ENCODE peak calls at places on chromosome 15, in nine cellular contexts. S, Q, C, G, Z, H, P, R and D are unnamed samples.

GRCh38 chr15:44010114-44010513 is 183.3 kb downstream of the WDR76 start:
- DNase-seq in S (peak), Q (no peak), C (no peak), G (no peak), Z (no peak), H (no peak), P (no peak), R (no peak), D (peak)

GRCh38 chr15:95323798-95324197 is 1006.7 kb upstream of the NR2F2 start:
- DNase-seq in S (no peak), Q (no peak), C (no peak), G (no peak), Z (no peak), H (peak), P (no peak), R (no peak), D (no peak)

GRCh38 chr15:101451886-101452285 is 37.6 kb downstream of the PCSK6 start:
- DNase-seq in S (no peak), Q (no peak), C (no peak), G (no peak), Z (no peak), H (no peak), P (no peak), R (no peak), D (no peak)

GRCh38 chr15:39583586-39584265 is 2.8 kb downstream of the THBS1 start:
- DNase-seq in S (peak), Q (no peak), C (peak), G (no peak), Z (peak), H (no peak), P (no peak), R (no peak), D (no peak)

GRCh38 chr15:63553388-63553791 is 43.8 kb upstream of the FBXL22 start:
- DNase-seq in S (peak), Q (no peak), C (peak), G (no peak), Z (peak), H (no peak), P (no peak), R (no peak), D (peak)

GRCh38 chr15:26081758-26082068 is 218.6 kb upstream of the ATP10A start:
- DNase-seq in S (no peak), Q (no peak), C (peak), G (no peak), Z (no peak), H (no peak), P (no peak), R (no peak), D (no peak)

GRCh38 chr15:101045236-101045646 is 126.1 kb downstream of the LRRK1 start:
- DNase-seq in S (peak), Q (no peak), C (no peak), G (peak), Z (no peak), H (peak), P (no peak), R (peak), D (no peak)

GRCh38 chr15:42710662-42711061 is 26.3 kb downstream of the CDAN1 start:
- DNase-seq in S (no peak), Q (no peak), C (no peak), G (no peak), Z (no peak), H (no peak), P (no peak), R (no peak), D (no peak)

GRCh38 chr15:82159922-82160321 is 102.6 kb downstream of the EFL1 start:
- DNase-seq in S (peak), Q (no peak), C (peak), G (no peak), Z (peak), H (no peak), P (no peak), R (no peak), D (peak)

GRCh38 chr15:27696530-27696929 is 402.6 kb downstream of the OCA2 start:
- DNase-seq in S (no peak), Q (no peak), C (no peak), G (no peak), Z (no peak), H (no peak), P (no peak), R (no peak), D (no peak)

GRCh38 chr15:92747047-92747446 is 91.5 kb upstream of the FAM174B start:
- DNase-seq in S (no peak), Q (no peak), C (peak), G (no peak), Z (no peak), H (no peak), P (no peak), R (no peak), D (no peak)

GRCh38 chr15:83602021-83602420 is 51.9 kb upstream of the ADAMTSL3 start:
- DNase-seq in S (no peak), Q (no peak), C (no peak), G (no peak), Z (no peak), H (no peak), P (no peak), R (no peak), D (no peak)

GRCh38 chr15:33618300-33618699 is 307.5 kb downstream of the RYR3 start:
- DNase-seq in S (no peak), Q (no peak), C (no peak), G (no peak), Z (no peak), H (no peak), P (no peak), R (no peak), D (peak)

GRCh38 chr15:55789066-55789660 is 46.2 kb upstream of the PRTG start:
- DNase-seq in S (no peak), Q (no peak), C (peak), G (no peak), Z (no peak), H (peak), P (no peak), R (no peak), D (no peak)

GRCh38 chr15:85974348-85974705 is 105.3 kb upstream of the AGBL1 start:
- DNase-seq in S (no peak), Q (no peak), C (no peak), G (no peak), Z (no peak), H (no peak), P (no peak), R (no peak), D (no peak)

GRCh38 chr15:27706300-27706699 is 392.8 kb downstream of the OCA2 start:
- DNase-seq in S (no peak), Q (no peak), C (no peak), G (no peak), Z (no peak), H (no peak), P (no peak), R (no peak), D (no peak)

GRCh38 chr15:70495988-70496387 is 267.4 kb downstream of the UACA start:
- DNase-seq in S (no peak), Q (no peak), C (no peak), G (peak), Z (no peak), H (no peak), P (no peak), R (no peak), D (no peak)

GRCh38 chr15:32718822-32719716 is 1.3 kb downstream of the GREM1 start:
- DNase-seq in S (no peak), Q (no peak), C (peak), G (no peak), Z (no peak), H (no peak), P (no peak), R (no peak), D (no peak)

GRCh38 chr15:25249236-25250010 is 189.4 kb downstream of the UBE3A start:
- DNase-seq in S (no peak), Q (peak), C (no peak), G (peak), Z (no peak), H (no peak), P (no peak), R (no peak), D (no peak)

GRCh38 chr15:66841953-66842681 is 140.1 kb downstream of the SMAD6 start:
- DNase-seq in S (peak), Q (peak), C (peak), G (peak), Z (peak), H (peak), P (peak), R (peak), D (peak)

GRCh38 chr15:66843581-66843980 is 141.5 kb downstream of the SMAD6 start:
- DNase-seq in S (no peak), Q (no peak), C (no peak), G (peak), Z (no peak), H (no peak), P (no peak), R (no peak), D (no peak)

GRCh38 chr15:66844747-66845145 is 142.7 kb downstream of the SMAD6 start:
- DNase-seq in S (no peak), Q (no peak), C (no peak), G (no peak), Z (no peak), H (no peak), P (no peak), R (no peak), D (no peak)

GRCh38 chr15:66844041-66844746 is 142.2 kb downstream of the SMAD6 start:
- DNase-seq in S (no peak), Q (no peak), C (no peak), G (peak), Z (no peak), H (no peak), P (no peak), R (no peak), D (no peak)

GRCh38 chr15:66842710-66843441 is 140.8 kb downstream of the SMAD6 start:
- DNase-seq in S (peak), Q (peak), C (peak), G (peak), Z (no peak), H (peak), P (peak), R (no peak), D (no peak)
- H3K4me3 ChIP-seq in S (peak), Q (peak), C (peak), G (peak), Z (peak), H (peak), P (peak), R (peak), D (peak)

GRCh38 chr15:74815961-74816360 is 3.3 kb downstream of the LMAN1L start:
- DNase-seq in S (no peak), Q (no peak), C (no peak), G (no peak), Z (no peak), H (no peak), P (no peak), R (no peak), D (no peak)

GRCh38 chr15:74816624-74817369 is 4.2 kb downstream of the LMAN1L start:
- DNase-seq in S (no peak), Q (no peak), C (peak), G (no peak), Z (no peak), H (no peak), P (no peak), R (no peak), D (no peak)

GRCh38 chr15:74815121-74815933 is 2.7 kb downstream of the LMAN1L start:
- DNase-seq in S (no peak), Q (no peak), C (no peak), G (no peak), Z (no peak), H (peak), P (no peak), R (no peak), D (no peak)

GRCh38 chr15:74820056-74820455 is 6.4 kb upstream of the CPLX3 start:
- DNase-seq in S (no peak), Q (no peak), C (no peak), G (no peak), Z (no peak), H (no peak), P (no peak), R (no peak), D (no peak)

DNA sequence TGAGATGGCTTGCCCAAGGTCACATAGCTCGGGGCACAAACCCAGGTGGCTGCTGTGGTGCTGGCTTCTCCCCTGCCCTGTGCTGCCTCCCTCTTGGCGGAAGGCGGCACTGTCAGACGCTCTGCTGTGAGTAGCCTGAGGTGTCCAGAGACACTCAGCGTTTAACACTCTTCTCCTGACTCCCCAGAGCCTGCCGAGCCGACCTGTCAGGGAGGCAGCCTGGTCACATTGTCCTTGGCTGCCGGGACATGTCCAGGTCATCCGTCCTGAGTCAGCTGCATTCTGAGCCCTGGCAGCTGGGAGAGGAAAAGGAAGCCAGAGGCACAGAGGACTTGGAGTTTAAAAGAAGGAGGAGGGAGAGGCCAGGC is 4.7 kb downstream of the LMAN1L start:
- DNase-seq in S (peak), Q (peak), C (no peak), G (no peak), Z (no peak), H (peak), P (no peak), R (no peak), D (no peak)
- TF ChIP-seq CTCF in S (peak), Q (peak), C (no peak), G (no peak), Z (peak), H (no peak), P (no peak), R (no peak), D (peak)

GRCh38 chr15:68298336-68298735 is 20.8 kb downstream of the FEM1B start:
- DNase-seq in S (no peak), Q (no peak), C (no peak), G (no peak), Z (no peak), H (no peak), P (no peak), R (no peak), D (no peak)
- H3K4me3 ChIP-seq in S (no peak), Q (no peak), C (no peak), G (peak), Z (no peak), H (peak), P (no peak), R (no peak), D (no peak)

DNA sequence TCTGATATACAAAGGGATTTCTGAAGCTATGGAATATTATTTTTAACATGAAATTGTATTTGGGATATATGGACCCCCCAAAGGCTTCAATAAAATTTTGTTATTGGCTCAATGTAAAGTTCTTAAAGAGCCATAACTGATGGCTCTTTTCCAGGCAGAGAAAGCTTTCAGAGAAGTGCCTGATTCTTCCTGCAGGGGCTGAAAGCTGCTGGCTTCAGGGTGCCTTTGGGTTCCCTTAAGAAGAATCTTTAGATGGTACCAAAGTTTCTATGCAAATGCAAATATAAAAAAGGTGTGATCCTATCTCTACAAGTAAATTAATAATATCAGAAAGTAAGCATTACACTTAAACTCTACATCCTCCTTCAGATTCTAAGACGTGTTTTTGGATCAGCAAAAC is 72.6 kb downstream of the NR2F2 start:
- DNase-seq in S (no peak), Q (no peak), C (no peak), G (no peak), Z (no peak), H (no peak), P (no peak), R (no peak), D (no peak)
- TF ChIP-seq CTCF in S (no peak), Q (no peak), C (peak), G (no peak), Z (no peak), H (no peak), P (no peak), R (no peak), D (no peak)

GRCh38 chr15:77667835-77668234 is 35.1 kb upstream of the LINGO1 start:
- DNase-seq in S (no peak), Q (no peak), C (no peak), G (no peak), Z (no peak), H (no peak), P (no peak), R (no peak), D (no peak)

GRCh38 chr15:77667351-77667750 is 34.6 kb upstream of the LINGO1 start:
- DNase-seq in S (no peak), Q (no peak), C (no peak), G (no peak), Z (no peak), H (no peak), P (no peak), R (no peak), D (no peak)

GRCh38 chr15:77664428-77664827 is 31.7 kb upstream of the LINGO1 start:
- DNase-seq in S (no peak), Q (no peak), C (peak), G (no peak), Z (no peak), H (no peak), P (no peak), R (no peak), D (no peak)

GRCh38 chr15:77666296-77666660 is 33.6 kb upstream of the LINGO1 start:
- DNase-seq in S (no peak), Q (no peak), C (no peak), G (no peak), Z (no peak), H (no peak), P (no peak), R (no peak), D (no peak)

DNA sequence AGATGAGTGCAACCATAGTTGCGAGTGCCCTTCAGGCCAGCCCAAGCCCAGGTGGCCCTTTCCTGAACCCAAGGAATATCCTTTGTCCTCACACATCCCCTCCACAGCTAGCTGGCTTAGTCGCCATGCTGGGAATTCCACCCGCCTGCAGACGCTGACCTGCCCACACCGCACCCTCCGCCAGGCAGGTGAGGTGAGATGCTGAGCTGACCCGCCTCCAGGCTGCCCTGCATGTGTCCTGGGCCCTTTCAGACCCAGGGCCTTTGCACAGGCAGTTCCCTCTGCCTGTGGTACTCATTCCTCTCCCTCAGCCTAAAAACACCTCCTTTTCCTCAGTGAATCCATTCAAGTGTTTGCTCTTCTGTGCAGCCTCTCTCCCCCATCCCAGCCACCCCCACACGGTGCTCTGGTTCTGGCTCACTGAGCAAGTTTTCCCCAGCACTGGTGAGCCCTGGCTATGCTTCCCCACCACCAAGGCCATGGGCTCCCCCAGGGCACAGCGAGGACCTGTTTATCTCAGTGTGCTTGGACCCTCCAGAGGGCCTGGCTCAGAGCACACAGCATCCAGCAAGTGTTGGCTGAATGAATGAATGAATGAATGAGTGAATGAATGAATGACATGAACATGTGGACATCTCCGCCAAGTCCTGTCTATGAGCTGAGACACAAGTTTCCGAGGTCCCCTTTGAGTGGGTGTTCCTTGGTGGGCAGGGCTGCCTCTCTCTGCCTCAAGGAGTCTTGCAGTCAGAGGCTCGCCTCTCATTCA is 33.0 kb upstream of the LINGO1 start:
- DNase-seq in S (no peak), Q (no peak), C (no peak), G (no peak), Z (no peak), H (no peak), P (no peak), R (no peak), D (no peak)
- H3K4me3 ChIP-seq in S (no peak), Q (no peak), C (no peak), G (no peak), Z (no peak), H (no peak), P (no peak), R (no peak), D (no peak)

GRCh38 chr15:68279779-68280745 is 2.5 kb downstream of the FEM1B start:
- DNase-seq in S (no peak), Q (peak), C (peak), G (no peak), Z (no peak), H (no peak), P (no peak), R (no peak), D (no peak)

GRCh38 chr15:68277131-68277604 is 377 bp upstream of the FEM1B start:
- DNase-seq in S (peak), Q (peak), C (peak), G (no peak), Z (no peak), H (peak), P (no peak), R (peak), D (peak)

GRCh38 chr15:68277605-68278344 is at the start of gene FEM1B:
- DNase-seq in S (peak), Q (peak), C (peak), G (peak), Z (peak), H (peak), P (peak), R (peak), D (peak)

GRCh38 chr15:68279218-68279533 is 1.6 kb downstream of the FEM1B start:
- DNase-seq in S (no peak), Q (no peak), C (no peak), G (no peak), Z (no peak), H (no peak), P (no peak), R (no peak), D (no peak)

GRCh38 chr15:68278345-68279217 is 1.0 kb downstream of the FEM1B start:
- DNase-seq in S (peak), Q (peak), C (no peak), G (no peak), Z (no peak), H (no peak), P (no peak), R (peak), D (no peak)
- TF ChIP-seq CTCF in S (peak), Q (no peak), C (peak), G (no peak), Z (peak), H (no peak), P (no peak), R (no peak), D (no peak)

GRCh38 chr15:75044258-75044878 is 21.0 kb downstream of the PPCDC start:
- DNase-seq in S (no peak), Q (no peak), C (no peak), G (no peak), Z (no peak), H (no peak), P (no peak), R (no peak), D (no peak)

GRCh38 chr15:75045332-75046015 is 22.1 kb downstream of the PPCDC start:
- DNase-seq in S (no peak), Q (no peak), C (no peak), G (no peak), Z (no peak), H (no peak), P (no peak), R (no peak), D (no peak)

GRCh38 chr15:75038948-75039533 is 15.7 kb downstream of the PPCDC start:
- DNase-seq in S (no peak), Q (no peak), C (no peak), G (no peak), Z (no peak), H (no peak), P (no peak), R (no peak), D (no peak)

GRCh38 chr15:75042730-75043508 is 19.5 kb downstream of the PPCDC start:
- DNase-seq in S (peak), Q (peak), C (peak), G (peak), Z (no peak), H (peak), P (peak), R (peak), D (no peak)

GRCh38 chr15:75043509-75044257 is 20.3 kb downstream of the PPCDC start:
- DNase-seq in S (peak), Q (peak), C (no peak), G (peak), Z (peak), H (peak), P (peak), R (peak), D (peak)
- H3K4me3 ChIP-seq in S (no peak), Q (peak), C (no peak), G (peak), Z (no peak), H (peak), P (peak), R (peak), D (no peak)

GRCh38 chr15:90934949-90935751 is at the start of gene UNC45A:
- DNase-seq in S (peak), Q (peak), C (peak), G (peak), Z (no peak), H (peak), P (peak), R (peak), D (no peak)
- TF ChIP-seq CTCF in S (no peak), Q (no peak), C (no peak), G (no peak), Z (no peak), H (no peak), P (no peak), R (no peak), D (no peak)

GRCh38 chr15:67746022-67746421 is 79.3 kb upstream of the SKOR1 start:
- DNase-seq in S (peak), Q (no peak), C (no peak), G (no peak), Z (no peak), H (no peak), P (no peak), R (no peak), D (no peak)

GRCh38 chr15:67745059-67745993 is 80.0 kb upstream of the SKOR1 start:
- DNase-seq in S (peak), Q (no peak), C (no peak), G (no peak), Z (no peak), H (no peak), P (no peak), R (no peak), D (no peak)

GRCh38 chr15:67750371-67750770 is 74.9 kb upstream of the SKOR1 start:
- DNase-seq in S (no peak), Q (no peak), C (peak), G (no peak), Z (no peak), H (no peak), P (no peak), R (no peak), D (no peak)

GRCh38 chr15:67746450-67746849 is 78.9 kb upstream of the SKOR1 start:
- DNase-seq in S (no peak), Q (no peak), C (peak), G (no peak), Z (no peak), H (no peak), P (no peak), R (no peak), D (no peak)

GRCh38 chr15:67747949-67748348 is 77.4 kb upstream of the SKOR1 start:
- DNase-seq in S (no peak), Q (no peak), C (no peak), G (no peak), Z (no peak), H (no peak), P (no peak), R (no peak), D (no peak)
- H3K4me3 ChIP-seq in S (no peak), Q (no peak), C (no peak), G (no peak), Z (no peak), H (no peak), P (no peak), R (no peak), D (no peak)